ENCODE peak calls at places on chromosomes 7 and 10, in seven cellular contexts. One of them, this sample, is unnamed.

GRCh38 chr10:61642692-61643091 is 20.0 kb upstream of the CABCOCO1 start:
- DNase-seq in fibroblast of lung: peak
- DNase-seq in adrenal gland: no peak
- DNase-seq in IMR-90: peak
- DNase-seq in brain microvascular endothelial cell: no peak
- DNase-seq in GM06990: no peak
- DNase-seq in HCT116: no peak
- DNase-seq in this sample: no peak

GRCh38 chr7:141558544-141559183 is 7.5 kb downstream of the AGK start:
- DNase-seq in fibroblast of lung: peak
- DNase-seq in adrenal gland: no peak
- DNase-seq in IMR-90: peak
- DNase-seq in brain microvascular endothelial cell: peak
- DNase-seq in GM06990: peak
- DNase-seq in HCT116: no peak
- DNase-seq in this sample: no peak

GRCh38 chr7:111090834-111091233 is at the start of gene LRRN3:
- DNase-seq in fibroblast of lung: peak
- DNase-seq in adrenal gland: peak
- DNase-seq in IMR-90: peak
- DNase-seq in brain microvascular endothelial cell: peak
- DNase-seq in GM06990: no peak
- DNase-seq in HCT116: no peak
- DNase-seq in this sample: peak

GRCh38 chr7:135251502-135252327 is 18.1 kb downstream of the STRA8 start:
- DNase-seq in fibroblast of lung: no peak
- DNase-seq in adrenal gland: no peak
- DNase-seq in IMR-90: no peak
- DNase-seq in brain microvascular endothelial cell: no peak
- DNase-seq in GM06990: no peak
- DNase-seq in HCT116: no peak
- DNase-seq in this sample: no peak

GRCh38 chr10:6114758-6115410 is 26.1 kb downstream of the RBM17 start:
- DNase-seq in fibroblast of lung: peak
- DNase-seq in adrenal gland: peak
- DNase-seq in IMR-90: peak
- DNase-seq in brain microvascular endothelial cell: peak
- DNase-seq in GM06990: no peak
- DNase-seq in HCT116: no peak
- DNase-seq in this sample: no peak

GRCh38 chr10:91864099-91864498 is 45.2 kb downstream of the FGFBP3 start:
- DNase-seq in fibroblast of lung: no peak
- DNase-seq in adrenal gland: no peak
- DNase-seq in IMR-90: no peak
- DNase-seq in brain microvascular endothelial cell: no peak
- DNase-seq in GM06990: no peak
- DNase-seq in HCT116: no peak
- DNase-seq in this sample: no peak

GRCh38 chr10:122051609-122052385 is 62.8 kb downstream of the TACC2 start:
- DNase-seq in fibroblast of lung: peak
- DNase-seq in adrenal gland: peak
- DNase-seq in IMR-90: peak
- DNase-seq in brain microvascular endothelial cell: peak
- DNase-seq in GM06990: no peak
- DNase-seq in HCT116: peak
- DNase-seq in this sample: peak

GRCh38 chr10:52758406-52758805 is 14.2 kb downstream of the MBL2 start:
- DNase-seq in fibroblast of lung: no peak
- DNase-seq in adrenal gland: no peak
- DNase-seq in IMR-90: no peak
- DNase-seq in brain microvascular endothelial cell: no peak
- DNase-seq in GM06990: no peak
- DNase-seq in HCT116: no peak
- DNase-seq in this sample: no peak

GRCh38 chr7:30403477-30403876 is 75.1 kb downstream of the NOD1 start:
- DNase-seq in fibroblast of lung: no peak
- DNase-seq in adrenal gland: no peak
- DNase-seq in IMR-90: no peak
- DNase-seq in brain microvascular endothelial cell: no peak
- DNase-seq in GM06990: no peak
- DNase-seq in HCT116: no peak
- DNase-seq in this sample: no peak

GRCh38 chr7:8103282-8103681 is 134.7 kb downstream of the GLCCI1 start:
- DNase-seq in fibroblast of lung: no peak
- DNase-seq in adrenal gland: no peak
- DNase-seq in IMR-90: no peak
- DNase-seq in brain microvascular endothelial cell: no peak
- DNase-seq in GM06990: no peak
- DNase-seq in HCT116: no peak
- DNase-seq in this sample: no peak
- H3K4me3 ChIP-seq in fibroblast of lung: no peak
- H3K4me3 ChIP-seq in adrenal gland: no peak
- H3K4me3 ChIP-seq in IMR-90: no peak
- H3K4me3 ChIP-seq in brain microvascular endothelial cell: no peak
- H3K4me3 ChIP-seq in GM06990: no peak
- H3K4me3 ChIP-seq in HCT116: no peak
- H3K4me3 ChIP-seq in this sample: no peak

DNA sequence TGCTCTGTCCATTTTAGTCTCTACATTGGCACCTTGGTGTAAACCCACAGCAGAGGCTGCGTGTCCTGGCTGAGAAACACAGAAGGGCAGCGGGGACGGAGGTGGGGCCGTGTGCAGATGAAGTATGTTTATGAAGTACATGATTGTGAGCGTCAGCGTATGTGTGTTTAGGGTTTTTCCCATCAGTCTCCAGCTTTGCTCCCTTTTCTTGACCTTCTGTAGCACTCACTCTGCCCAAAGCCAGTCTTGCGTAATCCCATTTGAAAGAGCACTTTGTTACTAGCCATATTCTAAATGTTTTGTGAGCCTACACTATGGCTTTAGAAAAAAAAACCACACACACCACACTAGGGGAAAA is 750.8 kb upstream of the SORCS1 start:
- DNase-seq in fibroblast of lung: peak
- DNase-seq in adrenal gland: no peak
- DNase-seq in IMR-90: no peak
- DNase-seq in brain microvascular endothelial cell: no peak
- DNase-seq in GM06990: no peak
- DNase-seq in HCT116: no peak
- DNase-seq in this sample: peak
- H3K4me3 ChIP-seq in fibroblast of lung: no peak
- H3K4me3 ChIP-seq in adrenal gland: no peak
- H3K4me3 ChIP-seq in IMR-90: no peak
- H3K4me3 ChIP-seq in brain microvascular endothelial cell: peak
- H3K4me3 ChIP-seq in GM06990: no peak
- H3K4me3 ChIP-seq in HCT116: no peak
- H3K4me3 ChIP-seq in this sample: peak

DNA sequence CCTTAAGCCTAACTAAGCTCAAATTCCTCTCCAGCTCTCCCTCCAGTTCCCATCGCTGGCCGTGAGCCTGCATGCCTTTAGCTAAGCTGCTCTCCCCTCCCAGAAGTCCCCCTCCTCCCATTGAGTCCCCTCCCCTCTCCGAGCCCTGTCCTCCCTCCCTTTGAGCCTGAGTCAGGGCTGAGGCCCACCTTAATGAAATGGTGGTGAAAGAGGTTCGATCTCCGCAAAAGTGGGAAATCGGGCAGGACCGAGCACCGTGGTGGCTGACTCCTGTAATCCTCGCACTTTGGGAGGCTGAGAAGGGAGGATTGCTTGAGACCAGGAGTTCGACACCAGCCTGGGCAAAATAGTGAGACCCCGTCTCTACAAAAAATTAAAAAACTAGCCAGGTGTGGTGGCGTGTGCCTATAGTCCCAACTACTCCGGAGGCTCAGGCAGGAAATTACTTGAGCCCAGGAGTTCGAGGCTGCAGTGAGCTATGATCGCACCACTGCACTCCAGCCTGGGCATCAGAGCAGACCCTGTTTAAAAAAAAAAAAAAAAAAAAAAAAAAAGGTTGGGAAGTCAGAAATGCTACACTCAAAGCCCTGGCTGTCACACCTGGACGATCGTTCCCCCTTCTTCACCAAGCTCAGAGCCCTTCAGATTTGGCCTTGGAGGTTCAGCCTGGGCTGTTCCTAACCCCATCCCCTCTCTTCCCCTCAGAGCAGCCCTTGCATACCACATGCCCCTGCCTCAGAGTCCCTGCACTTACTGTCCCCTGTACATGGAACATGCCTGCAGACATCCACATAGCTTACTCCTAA is 993 bp upstream of the CLDN3 start:
- DNase-seq in fibroblast of lung: no peak
- DNase-seq in adrenal gland: no peak
- DNase-seq in IMR-90: no peak
- DNase-seq in brain microvascular endothelial cell: no peak
- DNase-seq in GM06990: no peak
- DNase-seq in HCT116: no peak
- DNase-seq in this sample: no peak
- H3K4me3 ChIP-seq in fibroblast of lung: no peak
- H3K4me3 ChIP-seq in adrenal gland: no peak
- H3K4me3 ChIP-seq in IMR-90: no peak
- H3K4me3 ChIP-seq in brain microvascular endothelial cell: no peak
- H3K4me3 ChIP-seq in GM06990: no peak
- H3K4me3 ChIP-seq in HCT116: peak
- H3K4me3 ChIP-seq in this sample: peak

GRCh38 chr10:111789821-111790220 is 393.7 kb downstream of the GPAM start:
- DNase-seq in fibroblast of lung: no peak
- DNase-seq in adrenal gland: no peak
- DNase-seq in IMR-90: no peak
- DNase-seq in brain microvascular endothelial cell: no peak
- DNase-seq in GM06990: no peak
- DNase-seq in HCT116: no peak
- DNase-seq in this sample: no peak

GRCh38 chr10:111785921-111786320 is 397.6 kb downstream of the GPAM start:
- DNase-seq in fibroblast of lung: no peak
- DNase-seq in adrenal gland: no peak
- DNase-seq in IMR-90: no peak
- DNase-seq in brain microvascular endothelial cell: no peak
- DNase-seq in GM06990: no peak
- DNase-seq in HCT116: no peak
- DNase-seq in this sample: no peak

GRCh38 chr10:111784936-111785465 is 398.6 kb downstream of the GPAM start:
- DNase-seq in fibroblast of lung: no peak
- DNase-seq in adrenal gland: no peak
- DNase-seq in IMR-90: no peak
- DNase-seq in brain microvascular endothelial cell: no peak
- DNase-seq in GM06990: no peak
- DNase-seq in HCT116: no peak
- DNase-seq in this sample: no peak

DNA sequence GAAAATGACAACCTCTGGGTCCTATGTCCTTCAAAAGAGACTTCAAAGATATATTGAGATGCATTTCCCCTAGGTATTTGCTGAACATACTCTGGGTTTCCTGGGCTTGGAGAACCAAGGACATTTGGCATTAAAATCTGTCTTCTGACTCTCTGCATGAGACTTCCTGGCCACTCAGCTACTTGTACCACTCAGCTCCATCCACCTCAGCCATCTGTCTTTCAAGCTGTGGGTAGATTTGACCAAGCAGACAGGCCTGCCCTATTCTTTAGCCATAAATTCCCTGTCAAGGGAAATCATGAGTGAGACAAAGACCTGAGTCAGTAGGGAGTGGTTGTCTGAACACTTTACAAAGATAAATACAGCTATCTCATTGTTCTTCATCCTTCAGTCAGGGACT is 399.2 kb downstream of the GPAM start:
- DNase-seq in fibroblast of lung: no peak
- DNase-seq in adrenal gland: no peak
- DNase-seq in IMR-90: no peak
- DNase-seq in brain microvascular endothelial cell: no peak
- DNase-seq in GM06990: no peak
- DNase-seq in HCT116: no peak
- DNase-seq in this sample: no peak
- H3K4me3 ChIP-seq in fibroblast of lung: no peak
- H3K4me3 ChIP-seq in adrenal gland: no peak
- H3K4me3 ChIP-seq in IMR-90: no peak
- H3K4me3 ChIP-seq in brain microvascular endothelial cell: no peak
- H3K4me3 ChIP-seq in GM06990: no peak
- H3K4me3 ChIP-seq in HCT116: no peak
- H3K4me3 ChIP-seq in this sample: no peak

GRCh38 chr7:24966802-24967201 is 13.2 kb downstream of the OSBPL3 start:
- DNase-seq in fibroblast of lung: peak
- DNase-seq in adrenal gland: no peak
- DNase-seq in IMR-90: peak
- DNase-seq in brain microvascular endothelial cell: no peak
- DNase-seq in GM06990: no peak
- DNase-seq in HCT116: no peak
- DNase-seq in this sample: no peak
- H3K4me3 ChIP-seq in fibroblast of lung: no peak
- H3K4me3 ChIP-seq in adrenal gland: no peak
- H3K4me3 ChIP-seq in IMR-90: no peak
- H3K4me3 ChIP-seq in brain microvascular endothelial cell: no peak
- H3K4me3 ChIP-seq in GM06990: no peak
- H3K4me3 ChIP-seq in HCT116: no peak
- H3K4me3 ChIP-seq in this sample: no peak